ENCODE peak calls at places on chromosomes 6 and 20, in seven cellular contexts. One of them, this sample, is unnamed.

GRCh38 chr6:135577059-135577538 is 79.6 kb upstream of the AHI1 start:
- DNase-seq in lower leg skin: no peak
- DNase-seq in epithelial cell of esophagus: no peak
- DNase-seq in endodermal cell: no peak
- DNase-seq in heart right ventricle: no peak
- DNase-seq in IMR-90: no peak
- DNase-seq in hepatocyte: no peak
- DNase-seq in this sample: no peak

GRCh38 chr6:150119256-150119655 is 23.6 kb upstream of the PPP1R14C start:
- DNase-seq in IMR-90: no peak
- DNase-seq in lower leg skin: peak
- DNase-seq in heart right ventricle: peak
- DNase-seq in hepatocyte: no peak
- DNase-seq in epithelial cell of esophagus: no peak
- DNase-seq in endodermal cell: no peak
- DNase-seq in this sample: no peak

GRCh38 chr6:150299873-150300485 is 68.8 kb upstream of the IYD start:
- DNase-seq in IMR-90: no peak
- DNase-seq in hepatocyte: no peak
- DNase-seq in endodermal cell: no peak
- DNase-seq in heart right ventricle: no peak
- DNase-seq in lower leg skin: no peak
- DNase-seq in epithelial cell of esophagus: no peak
- DNase-seq in this sample: no peak

GRCh38 chr6:13742961-13743735 is 31.5 kb upstream of the RANBP9 start:
- DNase-seq in heart right ventricle: no peak
- DNase-seq in hepatocyte: no peak
- DNase-seq in IMR-90: no peak
- DNase-seq in endodermal cell: no peak
- DNase-seq in lower leg skin: no peak
- DNase-seq in epithelial cell of esophagus: no peak
- DNase-seq in this sample: peak

GRCh38 chr6:119348308-119349040 is 1.1 kb downstream of the MAN1A1 start:
- DNase-seq in lower leg skin: peak
- DNase-seq in heart right ventricle: peak
- DNase-seq in epithelial cell of esophagus: peak
- DNase-seq in endodermal cell: peak
- DNase-seq in IMR-90: peak
- DNase-seq in hepatocyte: peak
- DNase-seq in this sample: peak

GRCh38 chr20:46034039-46034438 is 5.0 kb downstream of the SLC12A5 start:
- DNase-seq in lower leg skin: no peak
- DNase-seq in heart right ventricle: no peak
- DNase-seq in hepatocyte: no peak
- DNase-seq in epithelial cell of esophagus: no peak
- DNase-seq in IMR-90: no peak
- DNase-seq in endodermal cell: no peak
- DNase-seq in this sample: no peak

GRCh38 chr6:147506704-147507114 is 1.8 kb upstream of the SAMD5 start:
- DNase-seq in epithelial cell of esophagus: peak
- DNase-seq in IMR-90: peak
- DNase-seq in lower leg skin: peak
- DNase-seq in endodermal cell: peak
- DNase-seq in heart right ventricle: peak
- DNase-seq in hepatocyte: peak
- DNase-seq in this sample: peak

GRCh38 chr6:12150812-12151432 is 138.8 kb downstream of the HIVEP1 start:
- DNase-seq in endodermal cell: peak
- DNase-seq in epithelial cell of esophagus: peak
- DNase-seq in lower leg skin: no peak
- DNase-seq in hepatocyte: peak
- DNase-seq in heart right ventricle: no peak
- DNase-seq in IMR-90: no peak
- DNase-seq in this sample: no peak

GRCh38 chr6:113181164-113181563 is 676.0 kb upstream of the MARCKS start:
- DNase-seq in endodermal cell: no peak
- DNase-seq in IMR-90: no peak
- DNase-seq in heart right ventricle: no peak
- DNase-seq in lower leg skin: no peak
- DNase-seq in hepatocyte: no peak
- DNase-seq in epithelial cell of esophagus: no peak
- DNase-seq in this sample: no peak

GRCh38 chr6:148577687-148578488 is 168.9 kb upstream of the UST start:
- DNase-seq in IMR-90: peak
- DNase-seq in heart right ventricle: peak
- DNase-seq in epithelial cell of esophagus: peak
- DNase-seq in hepatocyte: peak
- DNase-seq in endodermal cell: peak
- DNase-seq in lower leg skin: peak
- DNase-seq in this sample: peak

GRCh38 chr20:49859807-49860206 is 47.2 kb downstream of the SLC9A8 start:
- DNase-seq in epithelial cell of esophagus: peak
- DNase-seq in IMR-90: no peak
- DNase-seq in heart right ventricle: no peak
- DNase-seq in lower leg skin: no peak
- DNase-seq in endodermal cell: peak
- DNase-seq in hepatocyte: no peak
- DNase-seq in this sample: no peak

GRCh38 chr6:95133578-95133977 is 443.8 kb upstream of the MANEA start:
- DNase-seq in hepatocyte: peak
- DNase-seq in endodermal cell: no peak
- DNase-seq in epithelial cell of esophagus: peak
- DNase-seq in lower leg skin: no peak
- DNase-seq in IMR-90: peak
- DNase-seq in heart right ventricle: no peak
- DNase-seq in this sample: no peak

GRCh38 chr6:164085552-164086325 is 671.2 kb downstream of the QKI start:
- DNase-seq in heart right ventricle: peak
- DNase-seq in lower leg skin: peak
- DNase-seq in epithelial cell of esophagus: no peak
- DNase-seq in hepatocyte: no peak
- DNase-seq in IMR-90: no peak
- DNase-seq in endodermal cell: no peak
- DNase-seq in this sample: no peak

GRCh38 chr20:34403908-34404307 is 40.8 kb downstream of the ITCH start:
- DNase-seq in heart right ventricle: no peak
- DNase-seq in hepatocyte: no peak
- DNase-seq in endodermal cell: no peak
- DNase-seq in IMR-90: no peak
- DNase-seq in epithelial cell of esophagus: no peak
- DNase-seq in lower leg skin: no peak
- DNase-seq in this sample: no peak

DNA sequence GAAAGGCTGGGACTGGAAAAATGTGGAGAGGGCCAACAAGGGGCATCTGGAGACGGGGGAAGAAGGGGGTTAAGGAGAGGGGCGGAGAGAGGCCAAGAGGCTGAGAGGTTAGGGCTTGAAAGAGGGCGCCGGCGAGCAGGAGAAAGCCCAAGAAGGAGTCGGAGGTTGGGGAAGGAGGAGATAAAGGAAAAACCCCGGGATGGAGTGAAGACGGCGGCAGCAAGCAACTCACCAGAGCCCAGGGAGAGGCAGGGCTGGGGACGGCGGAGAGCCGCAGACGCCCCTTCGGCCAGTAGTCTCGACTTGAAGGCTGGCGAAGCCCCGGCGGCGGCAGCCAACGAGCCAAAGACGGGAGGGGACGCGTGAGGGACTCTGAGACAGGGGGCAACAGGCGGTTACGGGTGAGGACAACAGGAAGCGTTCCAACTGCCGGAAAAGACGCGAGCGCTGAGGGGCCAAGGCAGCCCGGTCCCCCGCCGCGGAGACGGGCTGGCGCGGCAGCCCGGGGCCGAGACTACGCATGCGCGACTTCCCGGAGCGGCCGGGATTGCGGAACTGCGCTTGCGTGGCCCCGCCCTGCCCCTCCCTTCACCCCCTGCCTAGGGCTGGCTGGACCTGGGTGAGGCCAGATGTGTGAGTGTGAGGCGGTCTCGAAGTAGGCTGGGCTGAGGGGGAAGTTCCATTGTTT is at the start of gene STK38:
- DNase-seq in lower leg skin: peak
- DNase-seq in IMR-90: peak
- DNase-seq in endodermal cell: peak
- DNase-seq in epithelial cell of esophagus: peak
- DNase-seq in hepatocyte: peak
- DNase-seq in heart right ventricle: peak
- DNase-seq in this sample: peak
- TF ChIP-seq CTCF in lower leg skin: no peak
- TF ChIP-seq CTCF in IMR-90: no peak
- TF ChIP-seq CTCF in endodermal cell: no peak
- TF ChIP-seq CTCF in epithelial cell of esophagus: no peak
- TF ChIP-seq CTCF in hepatocyte: no peak
- TF ChIP-seq CTCF in heart right ventricle: no peak
- TF ChIP-seq CTCF in this sample: no peak

GRCh38 chr20:24081077-24081476 is 92.5 kb upstream of the GGTLC1 start:
- DNase-seq in lower leg skin: peak
- DNase-seq in endodermal cell: no peak
- DNase-seq in hepatocyte: no peak
- DNase-seq in heart right ventricle: no peak
- DNase-seq in epithelial cell of esophagus: no peak
- DNase-seq in IMR-90: no peak
- DNase-seq in this sample: no peak

GRCh38 chr20:24079661-24080412 is 91.3 kb upstream of the GGTLC1 start:
- DNase-seq in epithelial cell of esophagus: peak
- DNase-seq in IMR-90: no peak
- DNase-seq in endodermal cell: no peak
- DNase-seq in heart right ventricle: no peak
- DNase-seq in hepatocyte: no peak
- DNase-seq in lower leg skin: peak
- DNase-seq in this sample: no peak

GRCh38 chr20:24086121-24086520 is 97.5 kb upstream of the GGTLC1 start:
- DNase-seq in heart right ventricle: no peak
- DNase-seq in lower leg skin: no peak
- DNase-seq in epithelial cell of esophagus: no peak
- DNase-seq in hepatocyte: no peak
- DNase-seq in IMR-90: no peak
- DNase-seq in endodermal cell: no peak
- DNase-seq in this sample: no peak

DNA sequence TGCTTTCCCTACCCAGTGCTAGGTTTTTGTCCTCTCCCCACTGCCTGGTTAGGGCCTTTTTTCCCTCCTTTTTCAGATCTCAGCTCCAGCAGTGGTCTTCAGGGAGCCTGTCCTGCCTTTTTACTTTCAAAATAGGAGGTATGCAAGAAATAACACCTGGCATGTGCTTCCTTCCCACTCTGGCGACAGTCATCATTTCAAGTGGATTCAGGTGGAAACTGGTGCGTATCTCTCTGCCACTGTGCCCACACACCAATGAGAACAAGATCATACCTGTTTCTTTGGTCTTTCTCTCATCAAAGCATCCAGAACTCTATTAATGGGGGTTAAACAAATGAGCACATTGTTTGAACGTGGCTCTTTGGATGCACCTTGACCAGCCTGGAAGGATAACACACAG is 95.7 kb upstream of the GGTLC1 start:
- DNase-seq in epithelial cell of esophagus: no peak
- DNase-seq in IMR-90: no peak
- DNase-seq in lower leg skin: no peak
- DNase-seq in hepatocyte: no peak
- DNase-seq in heart right ventricle: no peak
- DNase-seq in endodermal cell: no peak
- DNase-seq in this sample: no peak
- H3K4me3 ChIP-seq in epithelial cell of esophagus: no peak
- H3K4me3 ChIP-seq in IMR-90: no peak
- H3K4me3 ChIP-seq in lower leg skin: no peak
- H3K4me3 ChIP-seq in hepatocyte: no peak
- H3K4me3 ChIP-seq in heart right ventricle: no peak
- H3K4me3 ChIP-seq in endodermal cell: no peak
- H3K4me3 ChIP-seq in this sample: no peak

DNA sequence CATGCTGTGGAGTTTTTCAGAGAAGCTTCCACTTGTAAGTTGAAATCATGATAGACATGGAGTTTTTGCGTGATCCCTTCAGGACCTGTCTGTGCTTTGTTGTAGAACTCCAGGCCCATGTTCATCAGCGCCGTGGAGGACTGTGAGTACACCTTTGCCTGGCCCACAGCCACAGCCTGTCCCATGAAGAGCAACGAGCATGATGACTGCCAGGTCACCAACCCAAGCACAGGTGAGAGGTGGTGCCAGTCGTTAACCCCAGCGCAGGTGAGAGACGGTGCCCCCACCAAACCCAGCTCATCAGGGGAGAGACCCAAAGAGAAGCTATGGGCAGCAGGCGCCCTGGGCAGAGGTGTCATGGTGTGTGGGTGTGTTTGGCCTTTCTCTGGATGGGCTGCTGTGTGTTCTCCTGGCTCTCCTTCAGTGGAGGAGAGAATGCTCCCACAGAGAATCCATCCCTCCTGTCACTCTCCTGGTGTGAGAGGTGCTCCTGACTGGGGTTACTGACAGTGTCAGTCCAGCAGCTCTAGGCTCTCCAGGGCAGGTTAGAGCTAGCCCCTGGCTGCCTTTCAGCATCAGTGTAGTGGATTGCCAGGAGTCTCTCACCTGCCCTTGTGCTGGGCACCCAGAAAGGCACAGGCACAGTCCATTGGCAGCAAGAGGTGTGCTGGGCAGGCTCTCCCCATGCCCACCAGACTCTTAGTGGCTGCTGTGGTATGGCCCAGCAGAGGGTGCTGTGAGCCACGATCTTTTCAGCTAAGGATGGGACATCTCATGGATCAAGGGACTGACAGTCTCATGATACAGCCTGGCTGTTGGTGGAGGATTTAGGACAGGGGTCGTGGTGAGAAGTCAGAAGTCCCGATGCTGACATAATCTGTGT is 49.6 kb upstream of the SLC22A1 start:
- DNase-seq in lower leg skin: no peak
- DNase-seq in hepatocyte: no peak
- DNase-seq in heart right ventricle: no peak
- DNase-seq in epithelial cell of esophagus: peak
- DNase-seq in IMR-90: no peak
- DNase-seq in endodermal cell: peak
- DNase-seq in this sample: no peak
- TF ChIP-seq CTCF in lower leg skin: no peak
- TF ChIP-seq CTCF in hepatocyte: peak
- TF ChIP-seq CTCF in heart right ventricle: no peak
- TF ChIP-seq CTCF in epithelial cell of esophagus: peak
- TF ChIP-seq CTCF in IMR-90: no peak
- TF ChIP-seq CTCF in endodermal cell: peak
- TF ChIP-seq CTCF in this sample: no peak

DNA sequence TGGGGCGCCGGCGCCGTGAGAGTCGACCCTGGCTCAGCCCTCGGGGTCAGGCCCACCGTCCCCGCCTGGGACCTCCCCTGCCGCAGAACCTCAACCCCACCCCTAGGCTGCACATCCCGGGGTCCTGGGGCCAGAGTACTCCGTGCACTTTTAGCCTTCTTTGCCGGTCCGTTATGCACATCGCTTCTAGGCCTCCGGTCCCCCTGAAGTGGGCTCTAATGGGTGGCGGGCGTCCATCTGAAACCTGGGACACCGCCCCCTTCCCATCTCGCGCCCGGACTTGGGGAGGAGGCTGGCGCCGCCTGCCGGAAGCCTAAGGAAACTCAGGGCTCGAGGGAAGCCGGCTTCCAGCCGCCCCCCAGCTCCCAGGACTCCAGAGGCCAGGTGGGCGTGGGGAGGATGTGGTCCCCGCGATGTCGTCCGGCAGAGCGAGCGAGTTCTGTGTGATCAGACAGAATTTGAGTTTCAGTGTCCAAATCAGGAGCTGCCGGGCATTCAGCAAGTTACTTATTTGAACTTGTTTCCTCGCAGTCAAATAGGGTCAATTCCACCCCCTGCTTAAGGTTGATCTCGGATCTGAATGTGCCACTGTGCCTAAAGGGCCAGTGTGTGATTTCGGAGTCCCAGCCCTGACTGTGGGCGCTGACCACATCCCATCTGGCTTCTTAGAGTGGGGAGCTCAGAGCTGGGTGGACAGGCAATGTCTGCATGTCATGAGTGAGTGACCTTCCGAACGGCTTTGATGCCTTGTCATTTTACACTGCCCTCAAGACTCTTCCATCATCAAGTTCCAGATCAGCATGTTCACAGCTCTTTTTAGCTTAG is 47.6 kb downstream of the CPXM1 start:
- DNase-seq in lower leg skin: peak
- DNase-seq in heart right ventricle: no peak
- DNase-seq in epithelial cell of esophagus: peak
- DNase-seq in endodermal cell: peak
- DNase-seq in hepatocyte: peak
- DNase-seq in IMR-90: peak
- DNase-seq in this sample: peak
- H3K4me3 ChIP-seq in lower leg skin: no peak
- H3K4me3 ChIP-seq in heart right ventricle: no peak
- H3K4me3 ChIP-seq in epithelial cell of esophagus: peak
- H3K4me3 ChIP-seq in endodermal cell: peak
- H3K4me3 ChIP-seq in hepatocyte: peak
- H3K4me3 ChIP-seq in IMR-90: peak
- H3K4me3 ChIP-seq in this sample: no peak

This sample was measured in mucosa of descending colon.